ENCODE peak calls at places on chromosomes 3 and 15, in five cellular contexts. B, R, D, J and P are unnamed samples.

GRCh38 chr3:133880287-133880686 is 15.4 kb downstream of the RAB6B start:
- DNase-seq in B (no peak), R (no peak), D (no peak), J (no peak), P (no peak)

GRCh38 chr3:124260206-124260915 is 268.4 kb upstream of the ROPN1 start:
- DNase-seq in B (peak), R (peak), D (peak), J (peak), P (peak)

GRCh38 chr3:100007313-100007712 is 107.0 kb downstream of the FILIP1L start:
- DNase-seq in B (no peak), R (no peak), D (no peak), J (no peak), P (no peak)

GRCh38 chr3:108388136-108389132 is 92.1 kb downstream of the HHLA2 start:
- DNase-seq in B (no peak), R (no peak), D (peak), J (no peak), P (no peak)

GRCh38 chr3:88219138-88219792 is 69.5 kb downstream of the C3orf38 start:
- DNase-seq in B (peak), R (no peak), D (peak), J (peak), P (peak)

GRCh38 chr15:63430766-63431451 is 49.3 kb upstream of the CA12 start:
- DNase-seq in B (peak), R (no peak), D (no peak), J (no peak), P (peak)

GRCh38 chr15:90530250-90531051 is 728 bp downstream of the CRTC3 start:
- DNase-seq in B (peak), R (no peak), D (peak), J (peak), P (peak)

GRCh38 chr3:36842275-36842674 is 77.9 kb upstream of the DCLK3 start:
- DNase-seq in B (no peak), R (no peak), D (no peak), J (no peak), P (no peak)

GRCh38 chr15:44325568-44325967 is 37.0 kb downstream of the GOLM2 start:
- DNase-seq in B (no peak), R (no peak), D (no peak), J (no peak), P (no peak)

GRCh38 chr15:50773389-50773788 is 7.9 kb upstream of the SPPL2A start:
- DNase-seq in B (no peak), R (no peak), D (no peak), J (no peak), P (no peak)

GRCh38 chr15:42711746-42712145 is 25.2 kb downstream of the CDAN1 start:
- DNase-seq in B (no peak), R (no peak), D (no peak), J (no peak), P (no peak)

GRCh38 chr3:111496894-111497559 is 45.0 kb upstream of the CD96 start:
- DNase-seq in B (no peak), R (no peak), D (no peak), J (no peak), P (no peak)

GRCh38 chr3:136518102-136518501 is 234.1 kb downstream of the STAG1 start:
- DNase-seq in B (no peak), R (no peak), D (no peak), J (no peak), P (no peak)
- H3K4me3 ChIP-seq in B (no peak), R (no peak), D (no peak), J (no peak), P (no peak)

DNA sequence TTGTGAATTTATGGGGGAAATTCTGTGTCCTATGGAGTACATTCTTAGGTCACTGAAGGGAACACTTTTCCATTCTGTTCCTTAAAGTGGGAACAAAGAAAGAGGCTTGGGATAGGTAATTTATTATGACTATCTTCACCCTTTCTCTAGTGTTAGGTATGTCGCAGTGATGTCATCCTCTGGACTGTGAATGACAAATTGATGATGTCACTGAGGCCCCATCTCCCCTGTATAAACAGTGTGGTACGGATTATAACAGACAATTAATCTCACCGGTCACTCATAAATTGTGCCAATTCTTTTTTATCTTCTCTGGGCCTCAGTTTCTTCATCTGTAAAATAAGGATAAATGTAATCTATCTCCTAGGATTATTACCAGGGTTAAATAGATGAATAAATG is 23.5 kb downstream of the MOBP start:
- DNase-seq in B (no peak), R (no peak), D (no peak), J (no peak), P (no peak)
- H3K4me3 ChIP-seq in B (no peak), R (no peak), D (no peak), J (no peak), P (no peak)

GRCh38 chr3:58463181-58463941 is 28.5 kb upstream of the KCTD6 start:
- DNase-seq in B (peak), R (peak), D (peak), J (peak), P (peak)
- H3K4me3 ChIP-seq in B (no peak), R (no peak), D (peak), J (no peak), P (no peak)

GRCh38 chr3:19881036-19881435 is 53.0 kb downstream of the EFHB start:
- DNase-seq in B (no peak), R (no peak), D (no peak), J (no peak), P (no peak)
- H3K4me3 ChIP-seq in B (no peak), R (no peak), D (no peak), J (no peak), P (no peak)